ENCODE peak calls at places on chromosomes 12 and 14, in ten cellular contexts. A is KG1, P is NCI-H187, D is lower leg skin, S is left cardiac atrium, I is H9, X is AG20443, Y is substantia nigra, F is iris pigment epithelial cell, K is NCI-H524 treated with DMSO at 0.1 percent for 48 hours. U is an unnamed sample.

GRCh38 chr12:40031965-40032364 is 73.9 kb downstream of the SLC2A13 start:
- DNase-seq in X (no peak), P (no peak), A (no peak), Y (no peak), K (no peak), F (no peak), D (no peak), S (no peak), I (no peak), U (no peak)

GRCh38 chr12:92109613-92110012 is 36.0 kb downstream of the BTG1 start:
- DNase-seq in X (no peak), K (no peak), D (no peak), I (no peak), S (no peak), Y (no peak), P (no peak), F (no peak), A (no peak), U (no peak)

GRCh38 chr12:81005635-81006034 is 67.9 kb upstream of the LIN7A start:
- DNase-seq in X (no peak), S (no peak), P (no peak), K (no peak), F (no peak), Y (no peak), D (no peak), I (no peak), A (no peak), U (no peak)

GRCh38 chr12:119096429-119097202 is 82.1 kb upstream of the HSPB8 start:
- DNase-seq in P (no peak), X (no peak), D (no peak), K (no peak), I (peak), Y (no peak), F (no peak), A (no peak), S (no peak), U (no peak)

GRCh38 chr12:70178038-70178437 is 65.2 kb upstream of the CNOT2 start:
- DNase-seq in A (no peak), P (no peak), F (peak), S (no peak), Y (peak), X (peak), I (no peak), K (no peak), D (no peak), U (no peak)

GRCh38 chr12:80580254-80580653 is 127.2 kb upstream of the MYF6 start:
- DNase-seq in S (no peak), A (no peak), D (no peak), F (peak), Y (no peak), I (no peak), P (no peak), K (no peak), X (peak), U (no peak)

GRCh38 chr12:100868487-100868886 is 73.9 kb downstream of the ANO4 start:
- DNase-seq in X (peak), P (no peak), Y (no peak), F (peak), I (no peak), K (no peak), S (no peak), D (no peak), A (no peak), U (no peak)

GRCh38 chr14:45891417-45892080 is 638.5 kb upstream of the MIS18BP1 start:
- DNase-seq in K (peak), Y (no peak), F (no peak), I (peak), A (no peak), S (no peak), X (no peak), D (no peak), P (peak), U (no peak)

GRCh38 chr12:10956085-10956484 is 17.0 kb upstream of the TAS2R14 start:
- DNase-seq in X (no peak), S (no peak), Y (no peak), F (no peak), D (no peak), A (no peak), K (no peak), I (no peak), P (no peak), U (no peak)

GRCh38 chr12:109461846-109462766 is 15.0 kb downstream of the KCTD10 start:
- DNase-seq in S (peak), K (no peak), X (peak), Y (no peak), A (no peak), F (peak), D (peak), P (no peak), I (no peak), U (peak)

GRCh38 chr14:43735926-43736325 is 771.2 kb downstream of the FSCB start:
- DNase-seq in K (no peak), S (no peak), A (no peak), P (no peak), Y (no peak), F (no peak), X (no peak), I (no peak), D (no peak), U (no peak)

GRCh38 chr12:88235183-88235833 is 93.2 kb downstream of the TMTC3 start:
- DNase-seq in K (no peak), Y (no peak), D (no peak), F (no peak), P (no peak), I (no peak), S (no peak), X (no peak), A (no peak), U (peak)

GRCh38 chr14:105023791-105024480 is 3.1 kb upstream of the CDCA4 start:
- DNase-seq in Y (no peak), X (no peak), D (no peak), P (no peak), F (peak), I (no peak), A (no peak), K (no peak), S (no peak), U (no peak)

GRCh38 chr14:45698462-45699134 is 445.6 kb upstream of the MIS18BP1 start:
- DNase-seq in Y (no peak), P (peak), F (peak), S (no peak), I (no peak), D (no peak), K (peak), A (no peak), X (no peak), U (no peak)

GRCh38 chr12:130336723-130337475 is 788 bp upstream of the PIWIL1 start:
- DNase-seq in F (no peak), A (no peak), K (no peak), X (no peak), I (no peak), P (no peak), S (no peak), Y (no peak), D (no peak), U (no peak)

GRCh38 chr14:95841680-95842079 is 35.0 kb upstream of the TUNAR start:
- DNase-seq in D (no peak), Y (no peak), I (no peak), X (no peak), S (no peak), A (no peak), K (no peak), F (no peak), P (no peak), U (no peak)

GRCh38 chr14:96153003-96153402 is 51.6 kb upstream of the BDKRB2 start:
- DNase-seq in A (no peak), S (no peak), F (no peak), X (no peak), K (no peak), D (no peak), I (no peak), Y (no peak), P (no peak), U (no peak)

GRCh38 chr12:86914716-86915115 is 658.5 kb upstream of the MGAT4C start:
- DNase-seq in D (no peak), Y (no peak), X (peak), P (no peak), S (no peak), I (no peak), K (no peak), A (no peak), F (peak), U (no peak)

GRCh38 chr12:47602330-47602729 is 103.5 kb downstream of the RPAP3 start:
- DNase-seq in Y (no peak), A (no peak), X (peak), P (no peak), F (peak), D (no peak), K (no peak), I (no peak), S (no peak), U (no peak)

GRCh38 chr12:107355004-107355565 is 261.7 kb upstream of the CRY1 start:
- DNase-seq in P (no peak), D (no peak), F (no peak), S (no peak), Y (no peak), K (no peak), X (no peak), A (no peak), I (no peak), U (no peak)

GRCh38 chr14:24418492-24418873 is 11.0 kb downstream of the CBLN3 start:
- DNase-seq in F (no peak), X (no peak), A (no peak), P (no peak), Y (peak), K (no peak), S (no peak), D (no peak), I (no peak), U (no peak)

GRCh38 chr14:32397871-32398640 is 69.0 kb downstream of the AKAP6 start:
- DNase-seq in F (peak), A (no peak), Y (no peak), S (no peak), K (no peak), D (peak), P (no peak), I (no peak), X (peak), U (no peak)

U was measured in Right ventricle myocardium inferior.